ENCODE peak calls at places on chromosome 2, in five cellular contexts. Q, S, T, W and U are unnamed samples.

GRCh38 chr2:118705032-118705431 is 142.4 kb downstream of the EN1 start:
- DNase-seq in Q (peak; percentile 74), T (no peak), W (peak; percentile 68), S (no peak), U (no peak)

GRCh38 chr2:71611781-71612545 is 158.6 kb downstream of the DYSF start:
- DNase-seq in W (no peak), Q (no peak), S (peak; percentile 32), T (no peak), U (peak; percentile 79)

GRCh38 chr2:237956402-237956736 is 10.4 kb upstream of the UBE2F start:
- DNase-seq in T (no peak), Q (no peak), W (peak; percentile 13), S (no peak), U (no peak)

GRCh38 chr2:188971316-188971930 is 2.8 kb upstream of the COL3A1 start:
- DNase-seq in T (no peak), S (no peak), Q (no peak), W (no peak), U (no peak)

GRCh38 chr2:225738735-225739134 is 339.2 kb downstream of the NYAP2 start:
- DNase-seq in W (no peak), S (no peak), T (no peak), Q (no peak), U (no peak)

GRCh38 chr2:99757715-99758114 is 267.9 kb upstream of the REV1 start:
- DNase-seq in T (no peak), S (no peak), W (no peak), Q (no peak), U (no peak)

GRCh38 chr2:179129574-179130238 is 79.8 kb upstream of the CCDC141 start:
- DNase-seq in S (no peak), Q (peak; percentile 20), T (no peak), W (peak; percentile 21), U (no peak)

GRCh38 chr2:198117397-198118041 is 313.1 kb downstream of the PLCL1 start:
- DNase-seq in Q (no peak), S (no peak), W (no peak), T (no peak), U (no peak)

GRCh38 chr2:64869126-64869525 is 120.1 kb upstream of the SLC1A4 start:
- DNase-seq in W (no peak), T (no peak), S (no peak), Q (no peak), U (no peak)

GRCh38 chr2:196131384-196131861 is 40.0 kb downstream of the STK17B start:
- DNase-seq in T (peak; percentile 73), Q (peak; percentile 14), W (no peak), S (no peak), U (no peak)

GRCh38 chr2:105570757-105571156 is 171.9 kb upstream of the FHL2 start:
- DNase-seq in T (no peak), Q (no peak), S (no peak), W (no peak), U (no peak)

GRCh38 chr2:100126172-100126571 is 16.2 kb downstream of the AFF3 start:
- DNase-seq in T (no peak), Q (no peak), S (no peak), W (peak; percentile 22), U (peak; percentile 60)